ENCODE peak calls at places on chromosomes 1 and 21, in six cellular contexts. P is mucosa of gallbladder, W is NCI-H146, T is anterior cingulate cortex, Z is choroid plexus epithelial cell, V is neuronal stem cell. S is an unnamed sample.

GRCh38 chr1:245953876-245954660 is 553.0 kb downstream of the SMYD3 start:
- DNase-seq in P (no peak), W (no peak), T (no peak), Z (peak), V (no peak), S (peak)

GRCh38 chr21:45979141-45979631 is 2.4 kb upstream of the COL6A1 start:
- DNase-seq in P (peak), W (no peak), T (no peak), Z (peak), V (no peak), S (peak)

GRCh38 chr1:180155202-180155682 is 573 bp downstream of the QSOX1 start:
- DNase-seq in P (no peak), W (peak), T (no peak), Z (no peak), V (no peak), S (no peak)

GRCh38 chr21:35575280-35575915 is 484.9 kb downstream of the SETD4 start:
- DNase-seq in P (no peak), W (no peak), T (no peak), Z (peak), V (no peak), S (peak)

GRCh38 chr1:89686520-89686919 is 53.6 kb downstream of the LRRC8C start:
- DNase-seq in P (no peak), W (no peak), T (no peak), Z (no peak), V (no peak), S (no peak)

GRCh38 chr1:202160377-202160940 is at the start of gene PTPN7:
- DNase-seq in P (no peak), W (no peak), T (no peak), Z (no peak), V (no peak), S (no peak)

GRCh38 chr1:201212461-201213055 is 21.9 kb downstream of the IGFN1 start:
- DNase-seq in P (no peak), W (no peak), T (no peak), Z (no peak), V (no peak), S (no peak)

GRCh38 chr1:241627453-241628329 is 12.5 kb downstream of the CHML start:
- DNase-seq in P (peak), W (peak), T (no peak), Z (peak), V (no peak), S (peak)

GRCh38 chr1:70587803-70588465 is 176.9 kb downstream of the CTH start:
- DNase-seq in P (no peak), W (no peak), T (no peak), Z (no peak), V (no peak), S (no peak)

GRCh38 chr1:37056201-37056764 is 22.0 kb upstream of the GRIK3 start:
- DNase-seq in P (no peak), W (peak), T (no peak), Z (no peak), V (no peak), S (no peak)

GRCh38 chr1:30778156-30778978 is 20.8 kb upstream of the LAPTM5 start:
- DNase-seq in P (peak), W (peak), T (peak), Z (peak), V (no peak), S (peak)

GRCh38 chr1:22331618-22332017 is 120.0 kb upstream of the ZBTB40 start:
- DNase-seq in P (no peak), W (no peak), T (no peak), Z (no peak), V (no peak), S (no peak)

GRCh38 chr1:114043548-114043947 is 64.3 kb downstream of the OLFML3 start:
- DNase-seq in P (no peak), W (no peak), T (no peak), Z (no peak), V (no peak), S (no peak)

GRCh38 chr1:160046494-160047115 is 14.8 kb upstream of the PIGM start:
- DNase-seq in P (peak), W (peak), T (peak), Z (peak), V (no peak), S (peak)

GRCh38 chr1:47675721-47676120 is 237.9 kb downstream of the FOXD2 start:
- DNase-seq in P (no peak), W (no peak), T (no peak), Z (no peak), V (no peak), S (no peak)

GRCh38 chr21:46082638-46083270 is 15.2 kb upstream of the COL6A2 start:
- DNase-seq in P (no peak), W (no peak), T (no peak), Z (no peak), V (no peak), S (no peak)

GRCh38 chr1:183515002-183515689 is 42.8 kb downstream of the SMG7 start:
- DNase-seq in P (no peak), W (peak), T (no peak), Z (peak), V (no peak), S (peak)

GRCh38 chr1:205325334-205325884 is 3.9 kb upstream of the NUAK2 start:
- DNase-seq in P (peak), W (peak), T (peak), Z (peak), V (peak), S (peak)

GRCh38 chr1:7207875-7208646 is 422.8 kb downstream of the CAMTA1 start:
- DNase-seq in P (peak), W (peak), T (peak), Z (peak), V (peak), S (peak)

GRCh38 chr1:32170991-32171390 is 8.5 kb upstream of the TXLNA start:
- DNase-seq in P (no peak), W (no peak), T (no peak), Z (no peak), V (no peak), S (no peak)

GRCh38 chr21:15875286-15875685 is 145.5 kb downstream of the USP25 start:
- DNase-seq in P (no peak), W (no peak), T (no peak), Z (peak), V (no peak), S (no peak)

GRCh38 chr1:37461698-37462436 is 12.5 kb upstream of the ZC3H12A start:
- DNase-seq in P (peak), W (no peak), T (no peak), Z (no peak), V (no peak), S (no peak)

GRCh38 chr1:155064109-155064812 is 721 bp downstream of the EFNA4 start:
- DNase-seq in P (no peak), W (peak), T (no peak), Z (peak), V (peak), S (no peak)

GRCh38 chr1:221532071-221532755 is 209.7 kb downstream of the DUSP10 start:
- DNase-seq in P (no peak), W (no peak), T (no peak), Z (no peak), V (no peak), S (peak)

GRCh38 chr1:151401125-151401788 is 1.9 kb downstream of the PSMB4 start:
- DNase-seq in P (no peak), W (no peak), T (no peak), Z (no peak), V (no peak), S (peak)

GRCh38 chr1:88878731-88879130 is 12.6 kb downstream of the GTF2B start:
- DNase-seq in P (no peak), W (no peak), T (no peak), Z (no peak), V (no peak), S (no peak)

GRCh38 chr1:181100015-181100905 is 11.8 kb downstream of the IER5 start:
- DNase-seq in P (no peak), W (no peak), T (no peak), Z (no peak), V (no peak), S (no peak)

GRCh38 chr1:205261946-205262668 is 34.4 kb downstream of the TMCC2 start:
- DNase-seq in P (no peak), W (no peak), T (no peak), Z (peak), V (no peak), S (peak)

GRCh38 chr21:32020551-32020950 is 147.7 kb downstream of the HUNK start:
- DNase-seq in P (no peak), W (no peak), T (no peak), Z (no peak), V (no peak), S (no peak)

GRCh38 chr1:118339431-118340146 is 154.6 kb upstream of the SPAG17 start:
- DNase-seq in P (no peak), W (no peak), T (no peak), Z (no peak), V (no peak), S (no peak)

GRCh38 chr1:35810096-35810860 is 2.5 kb downstream of the AGO4 start:
- DNase-seq in P (no peak), W (no peak), T (no peak), Z (peak), V (no peak), S (peak)

GRCh38 chr21:37675202-37675801 is 241.0 kb downstream of the KCNJ6 start:
- DNase-seq in P (peak), W (no peak), T (peak), Z (peak), V (peak), S (peak)

GRCh38 chr1:15953791-15954201 is 22.1 kb downstream of the ZBTB17 start:
- DNase-seq in P (no peak), W (peak), T (no peak), Z (no peak), V (no peak), S (no peak)

GRCh38 chr1:193634470-193634869 is 448.1 kb upstream of the B3GALT2 start:
- DNase-seq in P (no peak), W (no peak), T (no peak), Z (peak), V (no peak), S (no peak)

GRCh38 chr1:15849775-15850449 is 2.4 kb downstream of the SPEN start:
- DNase-seq in P (peak), W (peak), T (peak), Z (peak), V (peak), S (peak)

GRCh38 chr1:213564215-213564659 is 423.5 kb upstream of the PROX1 start:
- DNase-seq in P (no peak), W (peak), T (no peak), Z (no peak), V (peak), S (peak)

GRCh38 chr1:152107289-152107983 is 7.8 kb downstream of the TCHH start:
- DNase-seq in P (no peak), W (no peak), T (no peak), Z (no peak), V (no peak), S (no peak)